ENCODE peak calls at places on chromosomes 16 and 17, in six cellular contexts. One of them, this sample, is unnamed.

GRCh38 chr17:50260501-50260911 is 13.8 kb upstream of the TMEM92 start:
- DNase-seq in sciatic nerve: no peak
- DNase-seq in Calu3: no peak
- DNase-seq in PC-9: no peak
- DNase-seq in hepatic stellate cell: peak; percentile 10
- DNase-seq in T47D: no peak
- DNase-seq in this sample: no peak

GRCh38 chr16:74501484-74502479 is 80.5 kb upstream of the CLEC18B start:
- DNase-seq in T47D: no peak
- DNase-seq in PC-9: no peak
- DNase-seq in Calu3: no peak
- DNase-seq in sciatic nerve: no peak
- DNase-seq in hepatic stellate cell: no peak
- DNase-seq in this sample: no peak

GRCh38 chr17:43579570-43580140 is 33.5 kb upstream of the ETV4 start:
- DNase-seq in T47D: no peak
- DNase-seq in hepatic stellate cell: peak; percentile 68
- DNase-seq in sciatic nerve: no peak
- DNase-seq in PC-9: peak; percentile 89
- DNase-seq in Calu3: no peak
- DNase-seq in this sample: no peak

GRCh38 chr17:79862771-79863440 is 23.7 kb upstream of the CBX4 start:
- DNase-seq in T47D: no peak
- DNase-seq in sciatic nerve: no peak
- DNase-seq in hepatic stellate cell: no peak
- DNase-seq in PC-9: no peak
- DNase-seq in Calu3: no peak
- DNase-seq in this sample: no peak

GRCh38 chr16:31105677-31106213 is 2.4 kb upstream of the BCKDK start:
- DNase-seq in sciatic nerve: peak; percentile 93
- DNase-seq in Calu3: peak; percentile 89
- DNase-seq in hepatic stellate cell: peak; percentile 74
- DNase-seq in PC-9: peak; percentile 47
- DNase-seq in T47D: no peak
- DNase-seq in this sample: peak; percentile 74

GRCh38 chr17:17605747-17606083 is 14.2 kb upstream of the PEMT start:
- DNase-seq in PC-9: no peak
- DNase-seq in T47D: no peak
- DNase-seq in sciatic nerve: no peak
- DNase-seq in Calu3: no peak
- DNase-seq in hepatic stellate cell: peak; percentile 60
- DNase-seq in this sample: no peak

GRCh38 chr17:48915459-48916282 is 7.5 kb downstream of the UBE2Z start:
- DNase-seq in Calu3: peak; percentile 63
- DNase-seq in sciatic nerve: no peak
- DNase-seq in T47D: no peak
- DNase-seq in PC-9: peak; percentile 85
- DNase-seq in hepatic stellate cell: peak; percentile 73
- DNase-seq in this sample: no peak

GRCh38 chr17:65564793-65565192 is 3.3 kb upstream of the AXIN2 start:
- DNase-seq in sciatic nerve: no peak
- DNase-seq in T47D: no peak
- DNase-seq in PC-9: no peak
- DNase-seq in hepatic stellate cell: peak; percentile 41
- DNase-seq in Calu3: no peak
- DNase-seq in this sample: no peak

GRCh38 chr17:2239882-2240430 is 63.6 kb downstream of the SMG6 start:
- DNase-seq in PC-9: peak; percentile 73
- DNase-seq in hepatic stellate cell: peak; percentile 80
- DNase-seq in sciatic nerve: no peak
- DNase-seq in Calu3: no peak
- DNase-seq in T47D: no peak
- DNase-seq in this sample: no peak

GRCh38 chr17:51636291-51636690 is 375.9 kb downstream of the UTP18 start:
- DNase-seq in PC-9: no peak
- DNase-seq in sciatic nerve: no peak
- DNase-seq in T47D: no peak
- DNase-seq in Calu3: no peak
- DNase-seq in hepatic stellate cell: no peak
- DNase-seq in this sample: no peak

GRCh38 chr17:82204831-82205719 is 7.6 kb downstream of the CCDC57 start:
- DNase-seq in Calu3: peak; percentile 49
- DNase-seq in sciatic nerve: no peak
- DNase-seq in PC-9: peak; percentile 72
- DNase-seq in T47D: no peak
- DNase-seq in hepatic stellate cell: peak; percentile 70
- DNase-seq in this sample: no peak

GRCh38 chr17:57294075-57294474 is 37.8 kb downstream of the MSI2 start:
- DNase-seq in sciatic nerve: no peak
- DNase-seq in T47D: no peak
- DNase-seq in PC-9: peak; percentile 9
- DNase-seq in hepatic stellate cell: no peak
- DNase-seq in Calu3: no peak
- DNase-seq in this sample: no peak

GRCh38 chr16:88971371-88972097 is 5.5 kb downstream of the CBFA2T3 start:
- DNase-seq in T47D: no peak
- DNase-seq in PC-9: no peak
- DNase-seq in sciatic nerve: no peak
- DNase-seq in hepatic stellate cell: no peak
- DNase-seq in Calu3: peak; percentile 49
- DNase-seq in this sample: no peak

GRCh38 chr17:45355087-45355486 is 38.3 kb upstream of the MAP3K14 start:
- DNase-seq in Calu3: no peak
- DNase-seq in hepatic stellate cell: no peak
- DNase-seq in T47D: no peak
- DNase-seq in sciatic nerve: peak; percentile 13
- DNase-seq in PC-9: peak; percentile 81
- DNase-seq in this sample: no peak

GRCh38 chr16:81499576-81500380 is 55.2 kb downstream of the CMIP start:
- DNase-seq in PC-9: no peak
- DNase-seq in Calu3: no peak
- DNase-seq in sciatic nerve: no peak
- DNase-seq in T47D: no peak
- DNase-seq in hepatic stellate cell: no peak
- DNase-seq in this sample: no peak

GRCh38 chr17:3740611-3741073 is 16.9 kb downstream of the HASPIN start:
- DNase-seq in Calu3: no peak
- DNase-seq in PC-9: no peak
- DNase-seq in hepatic stellate cell: no peak
- DNase-seq in sciatic nerve: no peak
- DNase-seq in T47D: no peak
- DNase-seq in this sample: no peak

GRCh38 chr17:44389723-44390202 is 314 bp upstream of the ITGA2B start:
- DNase-seq in PC-9: no peak
- DNase-seq in T47D: no peak
- DNase-seq in Calu3: no peak
- DNase-seq in sciatic nerve: no peak
- DNase-seq in hepatic stellate cell: no peak
- DNase-seq in this sample: no peak

GRCh38 chr17:73719588-73720071 is 75.4 kb upstream of the SDK2 start:
- DNase-seq in sciatic nerve: peak; percentile 75
- DNase-seq in T47D: no peak
- DNase-seq in PC-9: no peak
- DNase-seq in Calu3: no peak
- DNase-seq in hepatic stellate cell: no peak
- DNase-seq in this sample: no peak

GRCh38 chr16:23330161-23330560 is 28.1 kb downstream of the SCNN1B start:
- DNase-seq in Calu3: no peak
- DNase-seq in T47D: no peak
- DNase-seq in sciatic nerve: no peak
- DNase-seq in PC-9: no peak
- DNase-seq in hepatic stellate cell: no peak
- DNase-seq in this sample: no peak

GRCh38 chr17:3890082-3890892 is 2.6 kb downstream of the CAMKK1 start:
- DNase-seq in hepatic stellate cell: peak; percentile 93
- DNase-seq in PC-9: peak; percentile 78
- DNase-seq in Calu3: peak; percentile 76
- DNase-seq in sciatic nerve: peak; percentile 76
- DNase-seq in T47D: no peak
- DNase-seq in this sample: no peak

GRCh38 chr17:50916026-50916707 is 50.0 kb upstream of the TOB1 start:
- DNase-seq in Calu3: no peak
- DNase-seq in hepatic stellate cell: no peak
- DNase-seq in sciatic nerve: no peak
- DNase-seq in PC-9: peak; percentile 71
- DNase-seq in T47D: no peak
- DNase-seq in this sample: no peak

GRCh38 chr16:586645-587590 is 2.9 kb upstream of the RAB40C start:
- DNase-seq in sciatic nerve: no peak
- DNase-seq in PC-9: no peak
- DNase-seq in hepatic stellate cell: no peak
- DNase-seq in Calu3: no peak
- DNase-seq in T47D: no peak
- DNase-seq in this sample: no peak

GRCh38 chr17:77375526-77375916 is 234.8 kb downstream of the SEC14L1 start:
- DNase-seq in sciatic nerve: no peak
- DNase-seq in T47D: no peak
- DNase-seq in hepatic stellate cell: no peak
- DNase-seq in Calu3: no peak
- DNase-seq in PC-9: no peak
- DNase-seq in this sample: no peak

GRCh38 chr17:15271731-15272130 is 6.6 kb upstream of the PMP22 start:
- DNase-seq in hepatic stellate cell: no peak
- DNase-seq in Calu3: no peak
- DNase-seq in PC-9: no peak
- DNase-seq in T47D: no peak
- DNase-seq in sciatic nerve: no peak
- DNase-seq in this sample: no peak

GRCh38 chr16:85425061-85425662 is 188.0 kb upstream of the GSE1 start:
- DNase-seq in hepatic stellate cell: no peak
- DNase-seq in PC-9: no peak
- DNase-seq in sciatic nerve: peak; percentile 46
- DNase-seq in T47D: no peak
- DNase-seq in Calu3: no peak
- DNase-seq in this sample: no peak

GRCh38 chr17:77496831-77497577 is 356.2 kb downstream of the SEC14L1 start:
- DNase-seq in Calu3: no peak
- DNase-seq in T47D: no peak
- DNase-seq in PC-9: no peak
- DNase-seq in sciatic nerve: peak; percentile 50
- DNase-seq in hepatic stellate cell: no peak
- DNase-seq in this sample: no peak

GRCh38 chr17:36532435-36532975 is 2.2 kb downstream of the MYO19 start:
- DNase-seq in sciatic nerve: no peak
- DNase-seq in Calu3: no peak
- DNase-seq in PC-9: no peak
- DNase-seq in T47D: no peak
- DNase-seq in hepatic stellate cell: no peak
- DNase-seq in this sample: no peak

This sample was measured in LoVo.